ENCODE peak calls at places on chromosomes 7 and 10, in six cellular contexts. A is neuronal stem cell, U is IMR-90, T is mesendoderm, O is H9, R is H1. N is an unnamed sample.

GRCh38 chr7:5429857-5430611 is 6.4 kb upstream of the TNRC18 start:
- DNase-seq in A (no peak), R (no peak), U (peak; percentile 30), O (no peak), T (peak; percentile 48), N (no peak)

GRCh38 chr10:72096115-72097000 is 8.0 kb upstream of the SPOCK2 start:
- DNase-seq in O (no peak), T (peak; percentile 47), U (peak; percentile 71), R (no peak), A (no peak), N (peak; percentile 83)

GRCh38 chr10:8581521-8582225 is 527.2 kb downstream of the GATA3 start:
- DNase-seq in U (no peak), T (no peak), O (no peak), A (no peak), R (no peak), N (no peak)

GRCh38 chr10:15898046-15898445 is 37.7 kb upstream of the MINDY3 start:
- DNase-seq in U (peak; percentile 8), R (no peak), T (peak; percentile 15), O (no peak), A (no peak), N (peak; percentile 9)

GRCh38 chr7:35029311-35029710 is 8.0 kb downstream of the DPY19L1 start:
- DNase-seq in O (no peak), T (peak; percentile 67), U (no peak), R (no peak), A (no peak), N (no peak)

GRCh38 chr10:35911233-35911632 is 269.1 kb upstream of the FZD8 start:
- DNase-seq in U (no peak), T (no peak), O (no peak), A (no peak), R (no peak), N (no peak)

GRCh38 chr7:135170223-135170997 is at the start of gene CYREN:
- DNase-seq in U (peak; percentile 93), T (peak; percentile 96), A (peak; percentile 84), R (peak; percentile 78), O (peak; percentile 91), N (peak; percentile 95)

GRCh38 chr7:157235357-157236018 is 96.8 kb downstream of the UBE3C start:
- DNase-seq in U (peak; percentile 80), R (no peak), O (no peak), T (no peak), A (no peak), N (peak; percentile 48)

GRCh38 chr10:3080608-3081007 is 13.3 kb downstream of the PFKP start:
- DNase-seq in A (no peak), O (no peak), R (no peak), T (no peak), U (no peak), N (no peak)

GRCh38 chr7:6730343-6730633 is 23.5 kb upstream of the ZNF12 start:
- DNase-seq in R (no peak), O (no peak), A (no peak), T (peak; percentile 42), U (peak; percentile 33), N (no peak)

GRCh38 chr10:68553138-68553537 is 7.0 kb upstream of the TET1 start:
- DNase-seq in O (peak; percentile 58), T (peak; percentile 87), U (no peak), R (no peak), A (no peak), N (no peak)

GRCh38 chr10:68553599-68553998 is 6.5 kb upstream of the TET1 start:
- DNase-seq in T (no peak), R (no peak), A (no peak), U (no peak), O (no peak), N (no peak)

DNA sequence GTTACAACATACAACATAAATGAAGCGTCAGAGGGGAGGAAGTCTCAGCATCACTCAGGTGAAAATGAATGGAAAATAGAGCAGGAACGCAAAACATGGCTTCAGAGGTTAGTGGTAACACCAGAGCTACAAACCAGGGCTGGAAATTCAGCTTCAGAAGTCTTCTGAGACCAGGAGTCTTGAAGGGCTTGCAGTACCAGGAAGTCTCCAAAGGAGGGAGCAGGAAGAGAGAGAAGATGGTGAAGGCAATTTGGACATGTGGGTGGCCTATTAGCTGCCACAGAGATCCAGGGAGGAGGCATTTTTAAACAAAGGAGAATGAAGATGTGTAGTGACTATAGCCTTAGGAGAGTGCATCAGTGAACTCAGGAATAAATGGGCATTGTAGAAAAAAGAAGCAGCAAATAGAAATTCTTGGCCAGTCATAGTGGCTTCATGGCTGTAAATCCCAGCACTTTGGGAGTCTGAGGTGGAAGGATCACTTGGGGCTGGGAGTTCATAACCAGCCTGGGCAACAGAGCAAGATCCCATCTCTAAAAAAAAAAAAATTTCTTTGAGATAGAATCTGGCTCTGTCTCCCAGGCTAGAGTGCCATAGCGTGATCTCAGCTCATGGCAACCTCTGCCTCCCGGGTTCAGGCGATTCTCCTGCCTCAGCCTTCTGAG is 9.3 kb upstream of the TET1 start:
- DNase-seq in T (peak; percentile 96), A (peak; percentile 73), R (peak; percentile 59), O (peak; percentile 81), U (peak; percentile 82), N (peak; percentile 86)
- H2BK15ac ChIP-seq in T (no peak overlapping the region), A (no peak overlapping the region), R (no peak overlapping the region), O (no peak overlapping the region), U (peak overlapping the region; percentile 51), N (no peak overlapping the region)

GRCh38 chr7:106808967-106809635 is 56.0 kb upstream of the PIK3CG start:
- DNase-seq in T (no peak), R (no peak), O (no peak), U (no peak), A (no peak), N (no peak)
- H2BK15ac ChIP-seq in T (no peak overlapping the region), R (no peak overlapping the region), O (no peak overlapping the region), U (no peak overlapping the region), A (no peak overlapping the region), N (no peak overlapping the region)

GRCh38 chr7:100017300-100017699 is 1.9 kb downstream of the ZKSCAN1 start:
- DNase-seq in R (no peak), A (no peak), O (no peak), U (no peak), T (no peak), N (peak; percentile 33)
- H2BK15ac ChIP-seq in R (no peak overlapping the region), A (no peak overlapping the region), O (no peak overlapping the region), U (no peak overlapping the region), T (no peak overlapping the region), N (no peak overlapping the region)

DNA sequence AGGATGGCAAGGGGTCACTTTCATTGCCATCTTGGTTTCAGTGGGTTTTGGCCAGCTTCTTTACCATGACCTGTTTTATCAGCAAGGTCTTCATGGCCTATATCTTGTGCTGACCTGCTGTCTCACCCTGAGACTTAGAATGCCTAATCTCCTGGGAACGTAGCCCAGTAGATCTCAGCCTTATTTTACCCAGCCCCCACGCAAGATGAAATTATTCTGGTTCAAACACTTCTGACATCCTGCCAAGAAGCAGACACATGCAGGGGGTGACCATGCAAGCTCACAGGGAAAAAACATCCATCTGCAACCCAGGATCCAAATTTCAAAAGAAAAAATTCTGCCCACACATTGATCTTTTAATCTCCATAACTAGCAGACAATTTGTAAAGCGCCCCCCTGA is 88.4 kb upstream of the EEPD1 start:
- DNase-seq in T (no peak), O (no peak), U (no peak), R (no peak), A (no peak), N (no peak)
- H2BK15ac ChIP-seq in T (no peak overlapping the region), O (no peak overlapping the region), U (no peak overlapping the region), R (no peak overlapping the region), A (no peak overlapping the region), N (no peak overlapping the region)

DNA sequence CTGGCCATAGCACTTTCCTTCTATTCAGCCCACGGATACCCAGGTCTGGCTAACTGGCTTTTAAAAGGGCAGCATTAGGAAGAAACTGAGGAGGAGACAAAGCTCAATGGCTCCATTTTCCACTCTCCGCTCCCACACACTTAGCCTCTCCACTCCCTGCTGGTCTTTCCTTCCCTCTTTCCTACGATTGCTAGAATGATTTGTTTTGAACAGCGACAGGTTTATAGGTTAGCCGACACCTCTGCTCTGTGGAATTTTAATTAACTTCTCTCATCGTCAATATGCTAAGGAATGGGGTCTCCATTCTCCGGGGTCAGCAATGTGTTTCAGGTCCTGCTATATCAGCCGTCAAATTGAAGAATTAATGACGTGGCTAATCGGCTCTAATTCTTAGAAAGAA is 28.9 kb downstream of the FBXW4 start:
- DNase-seq in O (no peak), T (no peak), A (no peak), R (no peak), U (no peak), N (no peak)
- H2BK15ac ChIP-seq in O (no peak overlapping the region), T (no peak overlapping the region), A (no peak overlapping the region), R (no peak overlapping the region), U (no peak overlapping the region), N (no peak overlapping the region)

GRCh38 chr10:69630651-69631400 is 779 bp downstream of the FAM241B start:
- DNase-seq in O (peak; percentile 32), T (no peak), R (no peak), U (no peak), A (no peak), N (no peak)
- H2BK15ac ChIP-seq in O (no peak overlapping the region), T (no peak overlapping the region), R (no peak overlapping the region), U (no peak overlapping the region), A (peak overlapping the region; percentile 88), N (no peak overlapping the region)

DNA sequence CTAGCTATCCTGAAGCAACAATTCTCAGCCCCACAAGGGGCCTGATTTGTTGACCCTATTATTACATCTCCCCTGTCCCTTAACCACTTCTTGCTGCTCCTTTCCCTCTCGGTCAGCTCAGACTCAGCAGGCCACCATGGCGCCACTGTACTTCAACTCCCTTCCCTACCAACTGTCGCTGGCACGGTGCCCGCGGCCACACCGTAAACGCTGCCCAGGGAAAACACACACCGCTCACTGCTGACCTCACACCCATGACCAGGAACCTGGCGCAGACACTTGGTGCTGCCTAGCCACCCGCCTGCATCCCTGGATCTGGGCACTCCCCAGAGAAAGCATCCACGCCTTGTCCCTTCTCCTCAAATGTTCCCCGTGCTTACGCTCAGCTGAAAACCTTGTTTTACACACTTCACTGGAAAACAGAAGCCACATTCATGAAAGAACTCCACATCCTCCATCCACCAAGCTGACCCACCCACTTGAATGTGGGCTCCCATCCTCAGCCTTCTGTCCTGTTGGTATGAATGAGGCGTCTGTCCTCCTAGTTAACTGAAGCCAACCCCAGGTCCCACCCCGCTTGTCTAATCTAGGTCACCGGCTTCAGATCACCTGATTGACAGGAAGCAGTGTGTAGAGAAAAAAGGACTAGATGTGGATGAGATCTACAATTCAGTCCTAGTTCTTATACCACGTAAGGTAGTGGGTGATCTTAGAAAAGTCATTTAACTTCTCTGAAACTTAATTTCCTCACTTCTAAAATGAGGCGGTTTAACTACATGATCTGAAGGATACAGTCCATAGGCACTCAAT is 28.5 kb upstream of the CRYGN start:
- DNase-seq in U (no peak), T (no peak), R (no peak), A (no peak), O (no peak), N (no peak)
- H2BK15ac ChIP-seq in U (no peak overlapping the region), T (no peak overlapping the region), R (no peak overlapping the region), A (no peak overlapping the region), O (no peak overlapping the region), N (no peak overlapping the region)